ENCODE peak calls at places on chromosomes 13 and 19, in seven cellular contexts. One of them, this sample, is unnamed.

GRCh38 chr13:50192272-50192813 is 177.1 kb downstream of the KCNRG start:
- DNase-seq in neuronal stem cell: no peak
- DNase-seq in trophoblast cell: no peak
- DNase-seq in H1: no peak
- DNase-seq in IMR-90: no peak
- DNase-seq in mesenchymal stem cell: no peak
- DNase-seq in mesendoderm: no peak
- DNase-seq in this sample: no peak

GRCh38 chr13:74761794-74762193 is 627.6 kb upstream of the KLF12 start:
- DNase-seq in H1: no peak
- DNase-seq in trophoblast cell: no peak
- DNase-seq in mesenchymal stem cell: no peak
- DNase-seq in mesendoderm: peak
- DNase-seq in IMR-90: no peak
- DNase-seq in neuronal stem cell: no peak
- DNase-seq in this sample: no peak

GRCh38 chr13:31663880-31664585 is 75.3 kb upstream of the RXFP2 start:
- DNase-seq in mesenchymal stem cell: no peak
- DNase-seq in IMR-90: no peak
- DNase-seq in trophoblast cell: no peak
- DNase-seq in neuronal stem cell: no peak
- DNase-seq in mesendoderm: peak
- DNase-seq in H1: no peak
- DNase-seq in this sample: no peak

GRCh38 chr13:109881347-109881725 is 95.0 kb upstream of the IRS2 start:
- DNase-seq in IMR-90: no peak
- DNase-seq in neuronal stem cell: no peak
- DNase-seq in mesendoderm: no peak
- DNase-seq in trophoblast cell: no peak
- DNase-seq in mesenchymal stem cell: no peak
- DNase-seq in H1: no peak
- DNase-seq in this sample: no peak

GRCh38 chr13:35165205-35165604 is 223.1 kb downstream of the NBEA start:
- DNase-seq in H1: peak
- DNase-seq in IMR-90: no peak
- DNase-seq in trophoblast cell: no peak
- DNase-seq in mesendoderm: peak
- DNase-seq in mesenchymal stem cell: no peak
- DNase-seq in neuronal stem cell: peak
- DNase-seq in this sample: no peak

GRCh38 chr13:30441304-30441703 is 19.0 kb downstream of the UBE2L5 start:
- DNase-seq in H1: no peak
- DNase-seq in trophoblast cell: no peak
- DNase-seq in mesenchymal stem cell: no peak
- DNase-seq in IMR-90: peak
- DNase-seq in mesendoderm: no peak
- DNase-seq in neuronal stem cell: no peak
- DNase-seq in this sample: no peak

GRCh38 chr19:1816530-1817298 is 4.6 kb upstream of the ATP8B3 start:
- DNase-seq in neuronal stem cell: no peak
- DNase-seq in IMR-90: no peak
- DNase-seq in mesenchymal stem cell: no peak
- DNase-seq in H1: no peak
- DNase-seq in trophoblast cell: no peak
- DNase-seq in mesendoderm: no peak
- DNase-seq in this sample: no peak

GRCh38 chr19:10454267-10454666 is 33.9 kb downstream of the PDE4A start:
- DNase-seq in trophoblast cell: no peak
- DNase-seq in mesendoderm: peak
- DNase-seq in IMR-90: peak
- DNase-seq in neuronal stem cell: peak
- DNase-seq in H1: peak
- DNase-seq in mesenchymal stem cell: peak
- DNase-seq in this sample: peak

GRCh38 chr13:47289578-47289977 is 392.7 kb upstream of the HTR2A start:
- DNase-seq in neuronal stem cell: peak
- DNase-seq in mesendoderm: no peak
- DNase-seq in H1: no peak
- DNase-seq in trophoblast cell: no peak
- DNase-seq in mesenchymal stem cell: no peak
- DNase-seq in IMR-90: no peak
- DNase-seq in this sample: no peak

GRCh38 chr13:79723462-79724116 is 242.6 kb downstream of the NDFIP2 start:
- DNase-seq in trophoblast cell: no peak
- DNase-seq in IMR-90: no peak
- DNase-seq in mesenchymal stem cell: no peak
- DNase-seq in H1: no peak
- DNase-seq in neuronal stem cell: no peak
- DNase-seq in mesendoderm: no peak
- DNase-seq in this sample: no peak

GRCh38 chr13:107299717-107300116 is 731.8 kb upstream of the ARGLU1 start:
- DNase-seq in IMR-90: no peak
- DNase-seq in trophoblast cell: no peak
- DNase-seq in neuronal stem cell: no peak
- DNase-seq in mesenchymal stem cell: no peak
- DNase-seq in H1: no peak
- DNase-seq in mesendoderm: no peak
- DNase-seq in this sample: no peak

GRCh38 chr19:57135797-57136196 is 9.2 kb downstream of the ZIM3 start:
- DNase-seq in H1: no peak
- DNase-seq in trophoblast cell: no peak
- DNase-seq in neuronal stem cell: no peak
- DNase-seq in IMR-90: no peak
- DNase-seq in mesendoderm: no peak
- DNase-seq in mesenchymal stem cell: no peak
- DNase-seq in this sample: no peak

GRCh38 chr19:7187605-7188339 is 106.4 kb downstream of the INSR start:
- DNase-seq in neuronal stem cell: no peak
- DNase-seq in mesendoderm: no peak
- DNase-seq in mesenchymal stem cell: no peak
- DNase-seq in trophoblast cell: no peak
- DNase-seq in IMR-90: no peak
- DNase-seq in H1: no peak
- DNase-seq in this sample: no peak

GRCh38 chr13:44218501-44219240 is 155.0 kb upstream of the SERP2 start:
- DNase-seq in IMR-90: no peak
- DNase-seq in trophoblast cell: no peak
- DNase-seq in mesenchymal stem cell: no peak
- DNase-seq in mesendoderm: no peak
- DNase-seq in H1: no peak
- DNase-seq in neuronal stem cell: no peak
- DNase-seq in this sample: no peak

GRCh38 chr19:7650148-7650547 is 13.2 kb downstream of the STXBP2 start:
- DNase-seq in mesendoderm: no peak
- DNase-seq in trophoblast cell: no peak
- DNase-seq in IMR-90: no peak
- DNase-seq in neuronal stem cell: no peak
- DNase-seq in mesenchymal stem cell: no peak
- DNase-seq in H1: no peak
- DNase-seq in this sample: no peak

GRCh38 chr19:28990522-28990921 is 222.4 kb downstream of the UQCRFS1 start:
- DNase-seq in H1: no peak
- DNase-seq in IMR-90: no peak
- DNase-seq in neuronal stem cell: no peak
- DNase-seq in trophoblast cell: no peak
- DNase-seq in mesendoderm: peak
- DNase-seq in mesenchymal stem cell: no peak
- DNase-seq in this sample: peak

GRCh38 chr13:30819136-30819875 is 84.0 kb downstream of the ALOX5AP start:
- DNase-seq in mesendoderm: no peak
- DNase-seq in IMR-90: no peak
- DNase-seq in neuronal stem cell: no peak
- DNase-seq in mesenchymal stem cell: peak
- DNase-seq in H1: no peak
- DNase-seq in trophoblast cell: no peak
- DNase-seq in this sample: no peak

GRCh38 chr19:46408611-46409039 is 4.7 kb downstream of the CCDC8 start:
- DNase-seq in mesendoderm: peak
- DNase-seq in mesenchymal stem cell: peak
- DNase-seq in neuronal stem cell: no peak
- DNase-seq in H1: no peak
- DNase-seq in IMR-90: peak
- DNase-seq in trophoblast cell: no peak
- DNase-seq in this sample: no peak

GRCh38 chr13:44780586-44781280 is 204.6 kb upstream of the TSC22D1 start:
- DNase-seq in neuronal stem cell: no peak
- DNase-seq in mesenchymal stem cell: no peak
- DNase-seq in mesendoderm: no peak
- DNase-seq in H1: no peak
- DNase-seq in trophoblast cell: no peak
- DNase-seq in IMR-90: no peak
- DNase-seq in this sample: no peak

GRCh38 chr13:22120646-22121045 is 449.8 kb downstream of the FGF9 start:
- DNase-seq in mesenchymal stem cell: no peak
- DNase-seq in IMR-90: no peak
- DNase-seq in H1: no peak
- DNase-seq in trophoblast cell: no peak
- DNase-seq in neuronal stem cell: no peak
- DNase-seq in mesendoderm: no peak
- DNase-seq in this sample: no peak

GRCh38 chr13:99331881-99332293 is 24.7 kb upstream of the GPR183 start:
- DNase-seq in trophoblast cell: no peak
- DNase-seq in mesenchymal stem cell: no peak
- DNase-seq in mesendoderm: no peak
- DNase-seq in IMR-90: no peak
- DNase-seq in H1: no peak
- DNase-seq in neuronal stem cell: no peak
- DNase-seq in this sample: no peak

GRCh38 chr19:40433391-40434216 is 7.8 kb upstream of the SERTAD1 start:
- DNase-seq in H1: no peak
- DNase-seq in mesenchymal stem cell: peak
- DNase-seq in IMR-90: peak
- DNase-seq in trophoblast cell: peak
- DNase-seq in mesendoderm: peak
- DNase-seq in neuronal stem cell: peak
- DNase-seq in this sample: peak

GRCh38 chr19:32581704-32582164 is 744 bp downstream of the PDCD5 start:
- DNase-seq in H1: no peak
- DNase-seq in neuronal stem cell: no peak
- DNase-seq in IMR-90: peak
- DNase-seq in trophoblast cell: peak
- DNase-seq in mesenchymal stem cell: peak
- DNase-seq in mesendoderm: peak
- DNase-seq in this sample: peak

GRCh38 chr13:45872574-45872973 is 21.0 kb upstream of the SIAH3 start:
- DNase-seq in neuronal stem cell: no peak
- DNase-seq in H1: no peak
- DNase-seq in trophoblast cell: no peak
- DNase-seq in mesendoderm: no peak
- DNase-seq in IMR-90: no peak
- DNase-seq in mesenchymal stem cell: peak
- DNase-seq in this sample: no peak

GRCh38 chr13:38213307-38213706 is 136.3 kb upstream of the UFM1 start:
- DNase-seq in IMR-90: no peak
- DNase-seq in neuronal stem cell: no peak
- DNase-seq in mesenchymal stem cell: no peak
- DNase-seq in H1: no peak
- DNase-seq in trophoblast cell: no peak
- DNase-seq in mesendoderm: no peak
- DNase-seq in this sample: no peak

GRCh38 chr19:41431426-41432386 is 4.5 kb upstream of the B3GNT8 start:
- DNase-seq in IMR-90: peak
- DNase-seq in trophoblast cell: peak
- DNase-seq in H1: no peak
- DNase-seq in neuronal stem cell: no peak
- DNase-seq in mesenchymal stem cell: peak
- DNase-seq in mesendoderm: peak
- DNase-seq in this sample: no peak

GRCh38 chr19:16917401-16917800 is 28.6 kb downstream of the F2RL3 start:
- DNase-seq in mesendoderm: no peak
- DNase-seq in mesenchymal stem cell: no peak
- DNase-seq in H1: no peak
- DNase-seq in IMR-90: no peak
- DNase-seq in neuronal stem cell: no peak
- DNase-seq in trophoblast cell: no peak
- DNase-seq in this sample: no peak
- H3K23ac ChIP-seq in mesendoderm: no peak
- H3K23ac ChIP-seq in mesenchymal stem cell: no peak
- H3K23ac ChIP-seq in H1: no peak
- H3K23ac ChIP-seq in IMR-90: no peak
- H3K23ac ChIP-seq in neuronal stem cell: no peak
- H3K23ac ChIP-seq in trophoblast cell: no peak
- H3K23ac ChIP-seq in this sample: no peak

GRCh38 chr19:15467734-15468214 is 3.4 kb upstream of the RASAL3 start:
- DNase-seq in mesenchymal stem cell: no peak
- DNase-seq in neuronal stem cell: no peak
- DNase-seq in IMR-90: no peak
- DNase-seq in mesendoderm: no peak
- DNase-seq in H1: no peak
- DNase-seq in trophoblast cell: no peak
- DNase-seq in this sample: no peak
- H2AK5ac ChIP-seq in mesenchymal stem cell: no peak
- H2AK5ac ChIP-seq in neuronal stem cell: no peak
- H2AK5ac ChIP-seq in IMR-90: no peak
- H2AK5ac ChIP-seq in mesendoderm: no peak
- H2AK5ac ChIP-seq in H1: no peak
- H2AK5ac ChIP-seq in trophoblast cell: no peak
- H2AK5ac ChIP-seq in this sample: no peak

DNA sequence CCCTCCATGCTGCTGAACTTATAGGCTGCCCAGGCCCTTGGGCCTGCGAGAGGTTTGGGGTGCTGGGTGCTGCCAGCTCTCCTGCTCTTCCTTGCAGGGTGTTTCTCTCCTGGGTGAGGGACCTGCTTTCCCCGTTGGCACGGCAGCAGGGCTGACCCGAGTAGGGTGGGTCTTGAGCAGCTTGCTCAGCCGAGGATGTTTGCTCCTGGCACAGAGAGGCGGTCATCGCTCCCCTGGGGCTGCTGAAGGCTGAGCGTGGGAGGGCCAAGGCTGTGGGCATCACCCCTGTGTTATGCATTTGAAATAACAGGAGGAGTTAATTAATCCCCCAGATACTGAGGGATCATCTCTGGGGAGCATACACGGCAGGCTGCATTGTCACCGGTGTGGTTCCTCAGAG is 5.3 kb downstream of the KCTD15 start:
- DNase-seq in IMR-90: no peak
- DNase-seq in H1: no peak
- DNase-seq in mesenchymal stem cell: no peak
- DNase-seq in neuronal stem cell: no peak
- DNase-seq in mesendoderm: no peak
- DNase-seq in trophoblast cell: no peak
- DNase-seq in this sample: no peak
- H3K23ac ChIP-seq in IMR-90: no peak
- H3K23ac ChIP-seq in H1: no peak
- H3K23ac ChIP-seq in mesenchymal stem cell: no peak
- H3K23ac ChIP-seq in neuronal stem cell: peak
- H3K23ac ChIP-seq in mesendoderm: no peak
- H3K23ac ChIP-seq in trophoblast cell: no peak
- H3K23ac ChIP-seq in this sample: no peak

DNA sequence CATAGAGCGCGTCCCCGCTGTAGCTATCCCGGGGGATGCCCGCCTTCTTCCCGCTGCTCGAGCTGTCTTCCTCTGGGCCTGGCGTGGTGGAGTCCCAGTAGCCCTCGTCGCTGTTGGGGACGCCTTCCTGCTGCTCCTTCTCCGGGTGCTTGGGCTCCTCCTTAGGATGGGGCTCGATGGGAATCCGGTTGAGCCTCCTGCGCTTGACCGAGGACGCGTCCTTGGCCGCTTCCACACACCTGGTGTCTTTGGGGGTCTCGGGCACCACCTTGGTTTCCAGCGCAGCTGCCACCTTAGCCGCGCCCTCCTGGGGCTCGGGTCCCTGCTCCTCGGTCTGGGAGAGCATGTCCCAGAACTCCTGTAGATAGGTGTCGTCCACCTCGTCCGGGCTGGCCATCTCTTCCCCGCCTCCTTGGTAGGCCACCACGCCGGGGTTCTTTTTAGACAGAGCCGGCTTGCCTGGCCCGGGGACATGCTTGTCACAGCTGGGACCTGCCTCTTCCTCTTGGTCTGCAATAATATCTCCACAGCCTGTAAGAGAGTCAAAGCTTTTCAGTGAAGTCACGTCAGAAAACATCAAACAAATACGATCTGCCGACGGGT is 2.0 kb downstream of the AMER2 start:
- DNase-seq in IMR-90: no peak
- DNase-seq in H1: no peak
- DNase-seq in neuronal stem cell: no peak
- DNase-seq in mesenchymal stem cell: no peak
- DNase-seq in trophoblast cell: no peak
- DNase-seq in mesendoderm: peak
- DNase-seq in this sample: no peak
- H2AK5ac ChIP-seq in IMR-90: no peak
- H2AK5ac ChIP-seq in H1: no peak
- H2AK5ac ChIP-seq in neuronal stem cell: peak
- H2AK5ac ChIP-seq in mesenchymal stem cell: no peak
- H2AK5ac ChIP-seq in trophoblast cell: no peak
- H2AK5ac ChIP-seq in mesendoderm: no peak
- H2AK5ac ChIP-seq in this sample: no peak